ENCODE peak calls at places on chromosomes 2 and 18, in six cellular contexts. B is sigmoid colon, W is testis, Z is mesendoderm, D is PC-9, E is breast epithelium. C is an unnamed sample.

GRCh38 chr2:126832038-126832437 is 66.7 kb upstream of the TEX51 start:
- DNase-seq in B (peak; percentile 22), W (no peak), Z (no peak), D (no peak), E (no peak), C (peak; percentile 21)

GRCh38 chr2:196801986-196802385 is 2.5 kb upstream of the GTF3C3 start:
- DNase-seq in B (no peak), W (no peak), Z (no peak), D (no peak), E (no peak), C (no peak)

GRCh38 chr2:23497063-23497462 is 112.1 kb downstream of the KLHL29 start:
- DNase-seq in B (no peak), W (no peak), Z (no peak), D (peak; percentile 27), E (no peak), C (no peak)

GRCh38 chr2:9739508-9739907 is 103.8 kb upstream of the TAF1B start:
- DNase-seq in B (peak; percentile 83), W (peak; percentile 60), Z (no peak), D (peak; percentile 39), E (no peak), C (no peak)

GRCh38 chr18:34913837-34914755 is 127.1 kb upstream of the MAPRE2 start:
- DNase-seq in B (no peak), W (no peak), Z (peak; percentile 42), D (no peak), E (no peak), C (peak; percentile 62)

GRCh38 chr2:23434721-23435121 is 49.7 kb downstream of the KLHL29 start:
- DNase-seq in B (peak; percentile 91), W (no peak), Z (peak; percentile 48), D (no peak), E (no peak), C (no peak)

GRCh38 chr18:50286391-50287027 is 983 bp downstream of the CXXC1 start:
- DNase-seq in B (peak; percentile 64), W (peak; percentile 42), Z (peak; percentile 45), D (no peak), E (no peak), C (peak; percentile 75)

GRCh38 chr18:12838178-12838634 is 45.8 kb downstream of the PTPN2 start:
- DNase-seq in B (peak; percentile 70), W (no peak), Z (peak; percentile 57), D (peak; percentile 92), E (no peak), C (peak; percentile 65)

GRCh38 chr2:39547811-39548719 is 111.0 kb upstream of the MAP4K3 start:
- DNase-seq in B (no peak), W (no peak), Z (peak; percentile 61), D (peak; percentile 74), E (no peak), C (peak; percentile 59)

GRCh38 chr2:64598226-64598625 is 55.5 kb downstream of the SERTAD2 start:
- DNase-seq in B (no peak), W (no peak), Z (no peak), D (no peak), E (no peak), C (no peak)

GRCh38 chr2:189580267-189580661 is 322 bp downstream of the SLC40A1 start:
- DNase-seq in B (peak; percentile 63), W (peak; percentile 38), Z (peak; percentile 72), D (peak; percentile 12), E (no peak), C (no peak)

GRCh38 chr2:231640646-231641111 is 48.0 kb downstream of the TEX44 start:
- DNase-seq in B (peak; percentile 81), W (no peak), Z (no peak), D (no peak), E (peak; percentile 75), C (peak; percentile 73)

GRCh38 chr2:178761759-178762371 is 45.4 kb downstream of the TTN start:
- DNase-seq in B (no peak), W (no peak), Z (peak; percentile 66), D (peak; percentile 46), E (no peak), C (peak; percentile 31)

GRCh38 chr18:12703714-12704113 is 872 bp downstream of the PSMG2 start:
- DNase-seq in B (no peak), W (no peak), Z (peak; percentile 34), D (no peak), E (no peak), C (no peak)

GRCh38 chr2:1675633-1676032 is 68.7 kb downstream of the PXDN start:
- DNase-seq in B (peak; percentile 95), W (peak; percentile 14), Z (no peak), D (peak; percentile 62), E (peak; percentile 64), C (peak; percentile 83)

GRCh38 chr2:36441816-36442215 is 86.2 kb downstream of the CRIM1 start:
- DNase-seq in B (no peak), W (no peak), Z (no peak), D (no peak), E (no peak), C (no peak)

GRCh38 chr18:58268849-58269248 is 224.8 kb downstream of the NEDD4L start:
- DNase-seq in B (no peak), W (no peak), Z (peak; percentile 75), D (peak; percentile 71), E (no peak), C (no peak)

GRCh38 chr2:27804146-27804545 is 32.6 kb downstream of the MRPL33 start:
- DNase-seq in B (no peak), W (no peak), Z (no peak), D (no peak), E (no peak), C (no peak)

GRCh38 chr2:195202163-195202845 is 454.7 kb upstream of the SLC39A10 start:
- DNase-seq in B (no peak), W (no peak), Z (peak; percentile 6), D (no peak), E (no peak), C (peak; percentile 32)

GRCh38 chr18:42458226-42458625 is 503.2 kb downstream of the PIK3C3 start:
- DNase-seq in B (no peak), W (no peak), Z (peak; percentile 60), D (no peak), E (no peak), C (no peak)

GRCh38 chr2:181312515-181312927 is 144.7 kb upstream of the ITGA4 start:
- DNase-seq in B (no peak), W (no peak), Z (no peak), D (no peak), E (no peak), C (no peak)

GRCh38 chr2:181311841-181312240 is 145.3 kb upstream of the ITGA4 start:
- DNase-seq in B (no peak), W (no peak), Z (no peak), D (no peak), E (no peak), C (no peak)

GRCh38 chr2:181309161-181309560 is 148.0 kb upstream of the ITGA4 start:
- DNase-seq in B (no peak), W (no peak), Z (no peak), D (no peak), E (no peak), C (no peak)

GRCh38 chr2:181309576-181309975 is 147.6 kb upstream of the ITGA4 start:
- DNase-seq in B (no peak), W (no peak), Z (no peak), D (no peak), E (no peak), C (no peak)

DNA sequence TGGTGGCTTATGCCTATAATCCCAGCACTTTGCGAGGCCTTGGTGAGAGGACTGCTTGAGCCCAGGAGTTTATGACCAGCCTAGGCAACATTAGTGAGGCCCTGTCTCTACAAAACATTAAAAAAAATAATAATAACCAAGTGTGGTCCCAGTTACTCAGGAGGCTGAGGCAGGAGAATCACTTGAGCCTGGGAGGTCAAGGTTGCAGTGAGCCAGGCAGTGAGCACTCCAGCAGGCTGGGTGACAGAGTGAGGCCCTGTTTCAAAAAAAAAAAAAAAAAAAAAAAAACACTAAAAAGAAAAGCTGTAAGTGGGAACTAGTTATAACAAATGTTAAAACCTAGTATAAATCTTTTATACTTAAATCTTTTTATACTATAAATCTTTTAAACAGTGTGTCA is 146.2 kb upstream of the ITGA4 start:
- DNase-seq in B (no peak), W (no peak), Z (no peak), D (no peak), E (no peak), C (no peak)
- H3K4me1 ChIP-seq in B (no peaks in the 10 kb centered on the region), W (no peaks in the 10 kb centered on the region), Z (no peaks in the 10 kb centered on the region), D (peaks cover 6% of the 10 kb centered on the region), E (no peaks in the 10 kb centered on the region), C (peaks cover 14% of the 10 kb centered on the region)

DNA sequence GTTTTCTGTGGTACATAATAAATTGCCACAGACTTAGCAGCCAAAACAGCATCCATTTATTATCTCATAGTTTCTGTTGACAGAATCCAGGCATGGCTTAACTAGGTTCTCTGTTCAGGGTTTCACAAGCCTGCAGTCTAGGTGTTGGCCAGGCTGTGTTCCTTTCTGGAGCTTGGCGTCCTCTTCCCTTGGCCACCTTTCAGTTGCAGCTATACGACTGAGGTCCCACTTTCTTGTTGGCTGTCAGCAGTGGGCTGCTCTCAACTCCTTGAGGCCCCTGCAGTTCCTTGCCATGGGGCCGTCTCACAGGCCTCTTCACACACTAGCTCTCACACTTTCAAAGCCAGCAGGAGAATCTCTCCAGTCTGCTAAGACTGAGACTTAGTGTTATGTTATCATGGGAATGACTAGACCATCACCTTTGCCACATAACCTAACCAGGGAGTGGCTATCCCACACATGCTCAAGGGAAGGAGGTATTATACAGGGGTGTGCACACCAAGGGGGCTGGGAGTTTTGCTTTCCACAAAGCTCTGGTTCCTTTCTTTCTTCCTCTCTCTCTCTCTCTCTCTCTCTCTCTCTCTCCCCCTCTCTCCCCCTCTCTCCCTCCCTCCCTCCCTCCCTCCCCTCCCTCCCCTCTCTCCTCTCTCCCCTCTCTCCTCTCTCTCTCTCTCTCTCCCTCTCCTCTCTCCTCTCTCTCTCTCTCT is 15.8 kb downstream of the RIOK3 start:
- DNase-seq in B (no peak), W (no peak), Z (no peak), D (no peak), E (no peak), C (no peak)
- H3K36me3 ChIP-seq in B (peaks cover 63% of the 10 kb centered on the region), W (no peaks in the 10 kb centered on the region), Z (peaks cover 7% of the 10 kb centered on the region), D (peaks cover 6% of the 10 kb centered on the region), E (no peaks in the 10 kb centered on the region), C (peaks cover 89% of the 10 kb centered on the region)

GRCh38 chr2:105682401-105682800 is 62.3 kb upstream of the NCK2 start:
- DNase-seq in B (no peak), W (no peak), Z (no peak), D (no peak), E (no peak), C (no peak)
- H3K27me3 ChIP-seq in B (no peaks in the 10 kb centered on the region), W (no peaks in the 10 kb centered on the region), Z (no peaks in the 10 kb centered on the region), D (peaks cover 73% of the 10 kb centered on the region), E (no peaks in the 10 kb centered on the region), C (peaks cover 5% of the 10 kb centered on the region)

GRCh38 chr18:48784654-48785053 is 166.1 kb downstream of the SMAD7 start:
- DNase-seq in B (peak; percentile 58), W (no peak), Z (no peak), D (no peak), E (no peak), C (no peak)
- H3K4me1 ChIP-seq in B (peaks cover 34% of the 10 kb centered on the region), W (peaks cover 36% of the 10 kb centered on the region), Z (peaks cover 15% of the 10 kb centered on the region), D (no peaks in the 10 kb centered on the region), E (peaks cover 5% of the 10 kb centered on the region), C (peaks cover 24% of the 10 kb centered on the region)

GRCh38 chr2:238174291-238174690 is 15.5 kb downstream of the ERFE start:
- DNase-seq in B (no peak), W (no peak), Z (no peak), D (no peak), E (no peak), C (no peak)
- H3K36me3 ChIP-seq in B (peaks cover 40% of the 10 kb centered on the region), W (no peaks in the 10 kb centered on the region), Z (peaks cover 12% of the 10 kb centered on the region), D (peaks cover 39% of the 10 kb centered on the region), E (no peaks in the 10 kb centered on the region), C (peaks cover 91% of the 10 kb centered on the region)

DNA sequence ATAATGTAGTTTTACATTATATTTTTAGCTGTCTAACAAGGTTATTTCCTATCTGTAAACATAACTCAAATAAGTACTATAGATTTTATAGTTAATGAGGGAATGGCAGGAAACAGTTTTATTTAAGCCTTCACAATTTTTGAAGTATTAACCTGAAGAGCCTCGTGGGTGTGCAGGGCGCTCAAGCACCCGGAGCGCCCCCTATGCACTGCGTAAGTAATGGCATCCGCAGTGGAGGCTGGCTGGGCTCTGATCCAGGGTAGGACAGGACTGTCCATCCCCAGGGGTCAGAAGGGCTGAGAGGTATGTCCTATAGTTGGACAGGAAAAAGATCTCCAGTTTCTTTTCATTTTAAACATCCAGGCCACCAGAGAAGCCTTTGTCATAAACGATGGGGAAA is 8.2 kb upstream of the GBX2 start:
- DNase-seq in B (peak; percentile 56), W (peak; percentile 51), Z (peak; percentile 63), D (no peak), E (no peak), C (peak; percentile 41)
- H3K27me3 ChIP-seq in B (peaks cover 100% of the 10 kb centered on the region), W (no peaks in the 10 kb centered on the region), Z (peaks cover 53% of the 10 kb centered on the region), D (no peaks in the 10 kb centered on the region), E (peaks cover 10% of the 10 kb centered on the region), C (no peaks in the 10 kb centered on the region)